ENCODE peak calls at places on chromosomes 13 and 19, in nine cellular contexts. H, X, G, F, W, O, Y, S and L are unnamed samples.

GRCh38 chr13:40334031-40334430 is 332.4 kb downstream of the FOXO1 start:
- DNase-seq in Y (no peak), S (no peak), H (no peak), F (no peak), W (no peak), O (no peak), X (no peak), G (no peak), L (no peak)

GRCh38 chr19:1945899-1946298 is 4.9 kb downstream of the CSNK1G2 start:
- DNase-seq in W (no peak), S (peak; percentile 16), O (peak; percentile 69), G (no peak), H (no peak), Y (no peak), F (peak; percentile 56), X (no peak), L (peak; percentile 83)

GRCh38 chr13:20381401-20381800 is 144.3 kb downstream of the CRYL1 start:
- DNase-seq in O (no peak), F (no peak), G (no peak), Y (no peak), W (no peak), X (no peak), S (no peak), H (no peak), L (no peak)

GRCh38 chr13:49113526-49114286 is 106.4 kb upstream of the MLNR start:
- DNase-seq in W (no peak), O (no peak), G (no peak), X (no peak), Y (no peak), H (no peak), S (no peak), F (peak; percentile 13), L (no peak)

GRCh38 chr19:57135797-57136196 is 9.2 kb downstream of the ZIM3 start:
- DNase-seq in W (no peak), Y (no peak), S (no peak), X (no peak), F (no peak), G (no peak), O (no peak), H (no peak), L (no peak)

GRCh38 chr13:111325941-111326620 is 5.6 kb downstream of the TEX29 start:
- DNase-seq in X (no peak), S (no peak), Y (no peak), F (no peak), G (no peak), O (no peak), H (no peak), W (no peak), L (no peak)

GRCh38 chr13:106498158-106498557 is 37.3 kb downstream of the EFNB2 start:
- DNase-seq in H (no peak), X (no peak), O (no peak), Y (no peak), S (no peak), G (no peak), F (no peak), W (no peak), L (no peak)

GRCh38 chr13:25860862-25861261 is 191.0 kb downstream of the SHISA2 start:
- DNase-seq in H (no peak), S (no peak), G (no peak), X (no peak), W (no peak), O (no peak), Y (no peak), F (no peak), L (no peak)

GRCh38 chr13:31835932-31836331 is 96.6 kb downstream of the RXFP2 start:
- DNase-seq in X (no peak), F (no peak), O (no peak), G (no peak), H (no peak), Y (no peak), W (peak; percentile 78), S (peak; percentile 22), L (no peak)

GRCh38 chr19:14433454-14434156 is 499 bp downstream of the PKN1 start:
- DNase-seq in F (no peak), W (peak; percentile 88), O (peak; percentile 82), H (no peak), S (peak; percentile 88), G (peak; percentile 46), Y (no peak), X (peak; percentile 33), L (no peak)

GRCh38 chr19:44588753-44589112 is 24.6 kb upstream of the IGSF23 start:
- DNase-seq in H (no peak), O (no peak), W (no peak), G (no peak), S (no peak), Y (no peak), X (no peak), F (no peak), L (no peak)